ENCODE peak calls at places on chromosomes 3 and 15, in nine cellular contexts. H is psoas muscle; U is effector memory CD4-positive, alpha-beta T cell; T is WERI-Rb-1; W is coronary artery; Y is mesendoderm; O is body of pancreas; C is MM.1S; B is upper lobe of right lung. N is an unnamed sample.

GRCh38 chr3:11601446-11602241 is 42.1 kb downstream of the VGLL4 start:
- DNase-seq in H (peak), U (no peak), T (no peak), W (peak), Y (peak), O (no peak), C (no peak), B (no peak), N (peak)

GRCh38 chr3:172181936-172182708 is 142.7 kb downstream of the FNDC3B start:
- DNase-seq in H (peak), U (no peak), T (no peak), W (no peak), Y (peak), O (no peak), C (no peak), B (no peak), N (no peak)

GRCh38 chr3:160108357-160108756 is 116.9 kb upstream of the C3orf80 start:
- DNase-seq in H (no peak), U (no peak), T (no peak), W (no peak), Y (no peak), O (no peak), C (no peak), B (no peak), N (no peak)

GRCh38 chr15:81514769-81515168 is 140.8 kb upstream of the TMC3 start:
- DNase-seq in H (no peak), U (no peak), T (no peak), W (no peak), Y (no peak), O (no peak), C (no peak), B (no peak), N (no peak)

GRCh38 chr3:43581343-43581742 is 40.5 kb downstream of the ANO10 start:
- DNase-seq in H (no peak), U (no peak), T (no peak), W (no peak), Y (no peak), O (no peak), C (no peak), B (no peak), N (no peak)

GRCh38 chr15:37252530-37252929 is 152.2 kb upstream of the MEIS2 start:
- DNase-seq in H (no peak), U (no peak), T (peak), W (no peak), Y (no peak), O (no peak), C (no peak), B (no peak), N (no peak)

GRCh38 chr15:63221346-63221745 is 31.9 kb downstream of the RAB8B start:
- DNase-seq in H (peak), U (no peak), T (no peak), W (no peak), Y (no peak), O (no peak), C (no peak), B (no peak), N (peak)

GRCh38 chr15:78810377-78811123 is 714 bp downstream of the ADAMTS7 start:
- DNase-seq in H (peak), U (no peak), T (peak), W (no peak), Y (peak), O (peak), C (no peak), B (peak), N (peak)

GRCh38 chr3:134897391-134898131 is 102.5 kb downstream of the EPHB1 start:
- DNase-seq in H (no peak), U (no peak), T (peak), W (no peak), Y (no peak), O (no peak), C (no peak), B (peak), N (no peak)

GRCh38 chr3:37282996-37283395 is 108.6 kb upstream of the LRRFIP2 start:
- DNase-seq in H (no peak), U (no peak), T (no peak), W (no peak), Y (no peak), O (no peak), C (no peak), B (no peak), N (no peak)

GRCh38 chr15:73601449-73602425 is 31.5 kb downstream of the NPTN start:
- DNase-seq in H (peak), U (no peak), T (peak), W (no peak), Y (peak), O (peak), C (no peak), B (no peak), N (peak)
- H3K27ac ChIP-seq in H (peak), U (no peak), T (peak), W (peak), Y (peak), O (no peak), C (no peak), B (peak), N (peak)

GRCh38 chr3:101050866-101051265 is 57.6 kb upstream of the ABI3BP start:
- DNase-seq in H (no peak), U (no peak), T (no peak), W (no peak), Y (no peak), O (no peak), C (no peak), B (no peak), N (no peak)
- H3K27ac ChIP-seq in H (no peak), U (no peak), T (no peak), W (no peak), Y (no peak), O (no peak), C (no peak), B (no peak), N (no peak)

GRCh38 chr3:99865321-99865720 is 47.7 kb downstream of the CMSS1 start:
- DNase-seq in H (no peak), U (no peak), T (no peak), W (no peak), Y (no peak), O (no peak), C (no peak), B (no peak), N (no peak)
- H3K27ac ChIP-seq in H (peak), U (no peak), T (no peak), W (peak), Y (no peak), O (no peak), C (no peak), B (no peak), N (peak)

GRCh38 chr3:64010199-64010598 is 13.1 kb downstream of the PSMD6 start:
- DNase-seq in H (no peak), U (no peak), T (no peak), W (no peak), Y (no peak), O (no peak), C (no peak), B (no peak), N (no peak)

GRCh38 chr3:64009528-64009927 is 13.8 kb downstream of the PSMD6 start:
- DNase-seq in H (no peak), U (no peak), T (no peak), W (no peak), Y (no peak), O (no peak), C (no peak), B (no peak), N (no peak)

GRCh38 chr3:64008952-64009351 is 14.3 kb downstream of the PSMD6 start:
- DNase-seq in H (no peak), U (no peak), T (no peak), W (no peak), Y (no peak), O (no peak), C (no peak), B (no peak), N (no peak)

GRCh38 chr3:64008487-64008886 is 14.8 kb downstream of the PSMD6 start:
- DNase-seq in H (no peak), U (no peak), T (no peak), W (no peak), Y (no peak), O (no peak), C (no peak), B (no peak), N (no peak)

GRCh38 chr3:64008017-64008416 is 15.3 kb downstream of the PSMD6 start:
- DNase-seq in H (no peak), U (no peak), T (no peak), W (no peak), Y (no peak), O (no peak), C (no peak), B (no peak), N (no peak)
- H3K27ac ChIP-seq in H (no peak), U (no peak), T (no peak), W (no peak), Y (no peak), O (peak), C (no peak), B (no peak), N (no peak)

DNA sequence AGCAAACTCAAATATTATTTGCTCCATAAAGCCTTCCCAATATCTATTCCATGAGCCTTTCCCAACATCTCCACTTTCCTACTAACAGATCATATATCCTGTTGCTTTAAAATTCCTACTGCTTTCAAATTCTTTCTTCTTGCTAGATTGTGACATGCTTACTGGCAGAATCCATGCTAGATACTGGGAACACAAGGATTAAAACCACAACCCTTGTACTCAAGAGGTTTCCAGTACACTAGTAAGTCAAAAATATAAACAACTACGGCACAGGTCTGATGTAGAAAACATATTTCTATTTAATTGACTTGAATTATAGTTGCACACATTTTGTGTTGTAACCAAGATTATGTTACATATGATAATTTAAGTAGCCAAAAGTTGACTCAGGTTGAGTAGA is 275.0 kb downstream of the ZBTB20 start:
- DNase-seq in H (no peak), U (no peak), T (no peak), W (no peak), Y (no peak), O (no peak), C (no peak), B (no peak), N (no peak)
- H3K27ac ChIP-seq in H (peak), U (no peak), T (no peak), W (no peak), Y (no peak), O (no peak), C (no peak), B (no peak), N (no peak)

GRCh38 chr15:67916051-67916374 is 76.2 kb upstream of the RNU6-1 start:
- DNase-seq in H (no peak), U (no peak), T (no peak), W (no peak), Y (no peak), O (no peak), C (no peak), B (no peak), N (no peak)

GRCh38 chr15:67915374-67916050 is 75.7 kb upstream of the RNU6-1 start:
- DNase-seq in H (peak), U (no peak), T (no peak), W (peak), Y (peak), O (peak), C (no peak), B (peak), N (peak)

GRCh38 chr15:67914537-67915373 is 74.9 kb upstream of the RNU6-1 start:
- DNase-seq in H (peak), U (no peak), T (peak), W (peak), Y (peak), O (peak), C (no peak), B (peak), N (peak)

GRCh38 chr15:67911727-67912126 is 71.9 kb upstream of the RNU6-1 start:
- DNase-seq in H (no peak), U (no peak), T (no peak), W (no peak), Y (no peak), O (no peak), C (peak), B (no peak), N (no peak)

DNA sequence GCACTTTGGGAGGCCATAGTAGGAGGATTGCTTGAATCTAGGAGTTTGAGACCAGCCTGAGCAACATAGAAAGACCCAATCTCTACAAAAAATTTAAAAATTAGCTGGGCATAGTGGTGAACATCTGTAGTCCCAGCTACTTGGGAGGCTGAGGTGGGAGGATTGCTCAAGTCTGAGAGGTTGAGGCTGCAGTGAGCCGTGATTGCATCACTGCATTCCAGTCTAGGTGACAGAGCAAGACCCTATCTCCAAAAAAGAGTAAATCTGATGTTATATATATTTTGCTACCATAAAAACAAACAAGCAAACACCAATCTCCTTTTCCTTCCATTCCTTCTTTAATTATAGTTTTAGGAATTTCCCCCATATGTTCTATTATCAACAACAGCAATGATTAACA is 74.2 kb upstream of the RNU6-1 start:
- DNase-seq in H (no peak), U (no peak), T (no peak), W (no peak), Y (no peak), O (no peak), C (no peak), B (no peak), N (no peak)
- H3K27ac ChIP-seq in H (peak), U (no peak), T (no peak), W (peak), Y (no peak), O (peak), C (no peak), B (peak), N (no peak)

DNA sequence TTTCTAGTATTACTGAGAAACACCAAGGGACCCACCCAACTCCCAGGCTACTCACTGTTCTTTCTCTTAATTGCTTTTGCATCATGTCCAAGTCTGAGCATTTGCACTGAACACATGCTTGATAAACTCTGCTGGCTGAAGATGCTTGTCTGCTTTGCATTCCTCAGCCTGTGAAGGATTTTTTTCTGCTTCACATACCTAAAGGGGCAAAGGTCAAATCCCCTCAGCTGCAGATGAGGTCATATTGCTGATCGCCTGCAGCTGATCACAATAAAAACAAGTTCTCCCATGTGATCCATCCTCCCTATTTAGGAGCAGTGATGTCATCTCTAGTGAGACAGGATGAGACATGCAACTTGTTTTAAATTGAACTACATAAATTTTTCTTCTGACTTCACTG is 84.6 kb upstream of the DCBLD2 start:
- DNase-seq in H (no peak), U (no peak), T (no peak), W (no peak), Y (peak), O (no peak), C (no peak), B (no peak), N (no peak)
- H3K27ac ChIP-seq in H (no peak), U (no peak), T (no peak), W (no peak), Y (no peak), O (no peak), C (no peak), B (no peak), N (no peak)

N was measured in heart left ventricle.